ENCODE peak calls at places on chromosomes 3 and 15, in five cellular contexts. D is CD8-positive, alpha-beta T cell; Y is Panc1; V is GM23248; J is breast epithelium. Q is an unnamed sample.

GRCh38 chr3:15682766-15683165 is 81.2 kb downstream of the BTD start:
- DNase-seq in D (no peak), V (peak; percentile 56), Y (no peak), J (no peak), Q (no peak)

GRCh38 chr3:38648659-38649499 is 608 bp downstream of the SCN5A start:
- DNase-seq in Y (no peak), J (no peak), V (no peak), D (no peak), Q (no peak)

GRCh38 chr15:33547876-33548275 is 237.1 kb downstream of the RYR3 start:
- DNase-seq in Y (no peak), D (no peak), J (no peak), V (peak; percentile 40), Q (no peak)

GRCh38 chr3:178841011-178841410 is 230.6 kb downstream of the ZMAT3 start:
- DNase-seq in V (peak; percentile 7), Y (no peak), J (no peak), D (no peak), Q (no peak)

GRCh38 chr3:144200004-144200403 is 228.4 kb downstream of the DIPK2A start:
- DNase-seq in J (no peak), Y (no peak), V (no peak), D (no peak), Q (no peak)

GRCh38 chr3:63849175-63849574 is 14.4 kb downstream of the THOC7 start:
- DNase-seq in V (no peak), J (no peak), Y (no peak), D (no peak), Q (peak; percentile 3)

GRCh38 chr3:177881330-177881729 is 654.9 kb upstream of the KCNMB2 start:
- DNase-seq in V (no peak), Y (no peak), D (no peak), J (no peak), Q (no peak)

GRCh38 chr3:45464336-45464809 is 76.0 kb downstream of the LARS2 start:
- DNase-seq in Y (no peak), J (no peak), V (no peak), D (peak; percentile 61), Q (peak; percentile 55)

GRCh38 chr3:18153571-18154173 is 271.5 kb downstream of the SATB1 start:
- DNase-seq in D (no peak), J (no peak), V (peak; percentile 90), Y (no peak), Q (no peak)

GRCh38 chr3:49662720-49663413 is 11.3 kb upstream of the APEH start:
- DNase-seq in V (no peak), Y (no peak), J (no peak), D (no peak), Q (peak; percentile 77)

GRCh38 chr3:188544012-188544411 is 390.1 kb downstream of the LPP start:
- DNase-seq in J (no peak), V (no peak), D (no peak), Y (no peak), Q (no peak)

GRCh38 chr3:23900744-23901143 is 16.0 kb downstream of the NKIRAS1 start:
- DNase-seq in Y (no peak), D (no peak), V (peak; percentile 44), J (no peak), Q (no peak)

GRCh38 chr15:95327661-95328060 is 1002.8 kb upstream of the NR2F2 start:
- DNase-seq in J (no peak), D (no peak), V (no peak), Y (no peak), Q (no peak)

GRCh38 chr3:136250862-136251460 is 821 bp downstream of the PCCB start:
- DNase-seq in V (peak; percentile 75), J (peak; percentile 37), Y (no peak), D (peak; percentile 27), Q (peak; percentile 82)

GRCh38 chr3:99901200-99901926 is 83.7 kb downstream of the CMSS1 start:
- DNase-seq in D (no peak), V (peak; percentile 92), Y (peak; percentile 67), J (no peak), Q (no peak)

GRCh38 chr3:60463655-60464054 is 787.6 kb downstream of the FHIT start:
- DNase-seq in Y (no peak), V (no peak), J (no peak), D (no peak), Q (no peak)

GRCh38 chr3:37290551-37290950 is 116.2 kb upstream of the LRRFIP2 start:
- DNase-seq in V (peak; percentile 58), Y (no peak), J (no peak), D (no peak), Q (no peak)

GRCh38 chr3:20258371-20258770 is 72.4 kb upstream of the SGO1 start:
- DNase-seq in J (no peak), D (no peak), V (no peak), Y (no peak), Q (no peak)

GRCh38 chr3:139299261-139300132 is 44.3 kb upstream of the MRPS22 start:
- DNase-seq in J (no peak), Y (no peak), V (peak; percentile 74), D (no peak), Q (no peak)

GRCh38 chr3:189899186-189899585 is 221.5 kb downstream of the P3H2 start:
- DNase-seq in V (no peak), J (no peak), Y (no peak), D (no peak), Q (no peak)

GRCh38 chr3:196835081-196835480 is 32.6 kb upstream of the SENP5 start:
- DNase-seq in V (no peak), D (no peak), J (no peak), Y (no peak), Q (no peak)

GRCh38 chr3:198079771-198080520 is 119.9 kb downstream of the LMLN start:
- DNase-seq in J (no peak), Y (no peak), D (peak; percentile 28), V (peak; percentile 18), Q (no peak)

GRCh38 chr3:45642731-45643152 is 46.5 kb upstream of the SACM1L start:
- DNase-seq in V (peak; percentile 45), J (no peak), D (no peak), Y (no peak), Q (peak; percentile 82)

GRCh38 chr15:99430881-99431401 is 134.8 kb upstream of the MEF2A start:
- DNase-seq in D (no peak), V (no peak), J (no peak), Y (no peak), Q (peak; percentile 18)

GRCh38 chr3:28951773-28952556 is 328.9 kb upstream of the RBMS3 start:
- DNase-seq in V (no peak), J (no peak), Y (no peak), D (no peak), Q (no peak)

GRCh38 chr15:56150204-56150603 is 93.5 kb downstream of the RFX7 start:
- DNase-seq in Y (no peak), D (no peak), J (no peak), V (no peak), Q (no peak)

GRCh38 chr15:56148099-56148498 is 95.6 kb downstream of the RFX7 start:
- DNase-seq in D (no peak), J (no peak), Y (no peak), V (no peak), Q (no peak)

GRCh38 chr15:56146756-56147155 is 96.9 kb downstream of the RFX7 start:
- DNase-seq in V (peak; percentile 12), D (no peak), Y (no peak), J (no peak), Q (no peak)

GRCh38 chr15:56149071-56149470 is 94.6 kb downstream of the RFX7 start:
- DNase-seq in Y (no peak), V (peak; percentile 7), J (no peak), D (no peak), Q (no peak)
- H3K27me3 ChIP-seq in Y (no peaks in the 10 kb centered on the region), V (no peaks in the 10 kb centered on the region), J (no peaks in the 10 kb centered on the region), D (no peaks in the 10 kb centered on the region), Q (no peaks in the 10 kb centered on the region)

DNA sequence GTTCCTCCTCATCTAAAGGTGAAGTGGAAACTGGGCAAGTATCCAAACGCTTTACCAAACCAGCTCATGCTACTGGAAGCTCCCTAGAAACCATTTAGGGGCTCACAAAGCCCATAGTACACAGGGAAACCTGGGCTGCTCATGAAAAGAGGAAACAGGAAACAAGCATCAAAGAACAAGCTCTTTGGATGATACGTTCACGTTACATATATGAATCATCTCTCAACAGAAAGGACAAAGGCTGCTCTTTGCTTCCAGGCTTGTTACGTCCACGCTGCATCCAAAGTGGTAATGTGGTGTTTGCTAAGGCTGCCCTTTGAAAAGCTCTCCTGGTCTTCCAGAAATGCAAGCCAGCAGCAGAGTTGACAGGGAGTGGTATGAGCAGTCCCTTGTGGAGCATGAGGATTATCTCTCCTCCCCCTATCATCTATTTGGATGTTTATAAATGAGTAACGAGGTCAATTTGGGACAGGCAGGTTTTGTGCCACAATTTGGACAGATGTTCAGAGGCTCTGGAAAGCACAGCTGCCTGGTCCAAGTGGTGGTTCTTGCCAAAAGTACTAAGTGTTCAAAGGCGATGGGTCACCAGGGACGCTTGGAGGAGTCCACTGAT is 98.0 kb upstream of the RORA start:
- DNase-seq in V (no peak), J (no peak), Y (no peak), D (no peak), Q (no peak)
- H3K27ac ChIP-seq in V (no peak overlapping the region), J (no peak overlapping the region), Y (no peak overlapping the region), D (no peak overlapping the region), Q (no peak overlapping the region)

GRCh38 chr3:118846176-118846575 is 188.5 kb downstream of the IGSF11 start:
- DNase-seq in Y (no peak), J (no peak), D (no peak), V (no peak), Q (no peak)

GRCh38 chr3:118838871-118839270 is 195.8 kb downstream of the IGSF11 start:
- DNase-seq in D (no peak), V (no peak), Y (no peak), J (no peak), Q (no peak)

DNA sequence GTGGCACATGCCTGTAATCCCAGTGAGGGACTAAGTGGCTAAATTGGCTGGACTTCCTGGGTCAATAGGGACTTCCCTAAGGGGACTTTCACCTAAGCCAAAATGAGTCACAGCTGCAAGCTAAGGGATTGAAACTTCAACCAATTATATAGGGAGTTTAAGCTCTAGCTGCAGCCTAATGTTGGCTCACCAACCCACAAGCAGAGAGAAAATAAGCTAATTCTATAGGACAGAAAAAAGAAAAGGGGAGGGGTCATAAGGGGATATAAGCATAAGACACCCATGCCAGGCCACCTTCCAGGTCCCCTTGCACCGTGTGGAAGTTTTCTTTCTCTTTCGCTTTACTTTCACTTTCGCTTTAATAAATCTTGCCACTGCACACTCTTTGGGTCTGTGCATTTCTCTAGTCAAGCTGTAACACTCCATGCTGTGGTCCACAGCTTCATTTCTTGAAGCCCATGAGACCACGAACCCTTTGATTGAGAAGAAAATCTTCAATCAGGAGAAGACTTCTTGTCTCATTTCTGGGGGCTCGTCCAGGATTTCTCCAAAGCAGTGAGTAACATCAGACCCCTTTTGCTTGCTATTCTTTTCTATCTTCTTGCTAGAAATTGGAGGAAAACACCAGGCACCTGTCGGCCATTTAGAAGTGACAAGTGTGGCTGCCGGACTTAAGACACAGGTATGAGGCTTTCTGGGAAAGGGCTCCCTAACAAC is 192.3 kb downstream of the IGSF11 start:
- DNase-seq in V (peak; percentile 4), Y (no peak), J (no peak), D (no peak), Q (no peak)
- H3K9me3 ChIP-seq in V (no peaks in the 10 kb centered on the region), Y (no peaks in the 10 kb centered on the region), J (peaks cover 35% of the 10 kb centered on the region), D (peaks cover 10% of the 10 kb centered on the region), Q (peaks cover 6% of the 10 kb centered on the region)

GRCh38 chr3:54122046-54122801 is at the start of gene CACNA2D3:
- DNase-seq in J (no peak), V (peak; percentile 41), Y (no peak), D (no peak), Q (peak; percentile 92)

GRCh38 chr3:54122802-54123537 is 618 bp downstream of the CACNA2D3 start:
- DNase-seq in Y (no peak), D (no peak), V (no peak), J (no peak), Q (no peak)

GRCh38 chr3:54123538-54124196 is 1.3 kb downstream of the CACNA2D3 start:
- DNase-seq in J (no peak), V (no peak), D (no peak), Y (no peak), Q (no peak)

GRCh38 chr3:54121404-54122045 is 827 bp upstream of the CACNA2D3 start:
- DNase-seq in V (no peak), J (no peak), Y (no peak), D (no peak), Q (no peak)

GRCh38 chr3:54120657-54121403 is 1.5 kb upstream of the CACNA2D3 start:
- DNase-seq in D (no peak), J (no peak), V (peak; percentile 32), Y (no peak), Q (no peak)
- H3K27me3 ChIP-seq in D (no peaks in the 10 kb centered on the region), J (peaks cover 50% of the 10 kb centered on the region), V (peaks cover 42% of the 10 kb centered on the region), Y (peaks cover 18% of the 10 kb centered on the region), Q (peaks cover 11% of the 10 kb centered on the region)